ENCODE peak calls at places on chromosomes 4 and X, in ten cellular contexts. One of them, this sample, is unnamed.

GRCh38 chr4:106316773-106317409 is 541 bp downstream of the AIMP1 start:
- DNase-seq in GM13977: no peak
- DNase-seq in omental fat pad: no peak
- DNase-seq in mammary epithelial cell: peak
- DNase-seq in SIG-M5: no peak
- DNase-seq in HAP-1: no peak
- DNase-seq in anterior cingulate cortex: no peak
- DNase-seq in H54: no peak
- DNase-seq in Peyer's patch: no peak
- DNase-seq in mucosa of descending colon: no peak
- DNase-seq in this sample: no peak

GRCh38 chr4:15832523-15833451 is 54.7 kb downstream of the CD38 start:
- DNase-seq in mammary epithelial cell: peak
- DNase-seq in SIG-M5: peak
- DNase-seq in anterior cingulate cortex: no peak
- DNase-seq in GM13977: no peak
- DNase-seq in HAP-1: no peak
- DNase-seq in Peyer's patch: no peak
- DNase-seq in H54: no peak
- DNase-seq in omental fat pad: no peak
- DNase-seq in mucosa of descending colon: no peak
- DNase-seq in this sample: no peak

GRCh38 chr4:182288534-182288933 is 45.3 kb downstream of the TENM3 start:
- DNase-seq in omental fat pad: no peak
- DNase-seq in H54: no peak
- DNase-seq in mucosa of descending colon: no peak
- DNase-seq in HAP-1: no peak
- DNase-seq in SIG-M5: no peak
- DNase-seq in GM13977: no peak
- DNase-seq in Peyer's patch: no peak
- DNase-seq in mammary epithelial cell: no peak
- DNase-seq in anterior cingulate cortex: no peak
- DNase-seq in this sample: no peak

GRCh38 chrX:47361538-47362511 is 8.6 kb upstream of the ZNF157 start:
- DNase-seq in mammary epithelial cell: peak
- DNase-seq in GM13977: peak
- DNase-seq in mucosa of descending colon: peak
- DNase-seq in H54: peak
- DNase-seq in HAP-1: peak
- DNase-seq in omental fat pad: no peak
- DNase-seq in anterior cingulate cortex: peak
- DNase-seq in SIG-M5: no peak
- DNase-seq in Peyer's patch: peak
- DNase-seq in this sample: peak

GRCh38 chrX:9562851-9563250 is 98.0 kb downstream of the TBL1X start:
- DNase-seq in mucosa of descending colon: no peak
- DNase-seq in anterior cingulate cortex: no peak
- DNase-seq in mammary epithelial cell: peak
- DNase-seq in H54: peak
- DNase-seq in GM13977: no peak
- DNase-seq in omental fat pad: no peak
- DNase-seq in SIG-M5: no peak
- DNase-seq in Peyer's patch: no peak
- DNase-seq in HAP-1: no peak
- DNase-seq in this sample: peak

GRCh38 chrX:10902001-10902400 is 209.1 kb upstream of the HCCS start:
- DNase-seq in anterior cingulate cortex: no peak
- DNase-seq in Peyer's patch: no peak
- DNase-seq in GM13977: no peak
- DNase-seq in mucosa of descending colon: no peak
- DNase-seq in mammary epithelial cell: peak
- DNase-seq in HAP-1: no peak
- DNase-seq in omental fat pad: no peak
- DNase-seq in SIG-M5: no peak
- DNase-seq in H54: no peak
- DNase-seq in this sample: no peak

GRCh38 chr4:70559924-70560323 is 32.1 kb upstream of the AMBN start:
- DNase-seq in omental fat pad: no peak
- DNase-seq in anterior cingulate cortex: no peak
- DNase-seq in HAP-1: no peak
- DNase-seq in GM13977: no peak
- DNase-seq in Peyer's patch: no peak
- DNase-seq in mammary epithelial cell: no peak
- DNase-seq in SIG-M5: no peak
- DNase-seq in H54: no peak
- DNase-seq in mucosa of descending colon: no peak
- DNase-seq in this sample: no peak

GRCh38 chrX:41923925-41924693 is 755 bp upstream of the CASK start:
- DNase-seq in omental fat pad: no peak
- DNase-seq in GM13977: peak
- DNase-seq in mammary epithelial cell: peak
- DNase-seq in mucosa of descending colon: peak
- DNase-seq in SIG-M5: no peak
- DNase-seq in anterior cingulate cortex: no peak
- DNase-seq in Peyer's patch: peak
- DNase-seq in H54: no peak
- DNase-seq in HAP-1: peak
- DNase-seq in this sample: no peak

GRCh38 chr4:10164877-10165283 is 48.3 kb upstream of the WDR1 start:
- DNase-seq in omental fat pad: no peak
- DNase-seq in Peyer's patch: peak
- DNase-seq in HAP-1: peak
- DNase-seq in H54: peak
- DNase-seq in mammary epithelial cell: no peak
- DNase-seq in GM13977: peak
- DNase-seq in mucosa of descending colon: peak
- DNase-seq in SIG-M5: no peak
- DNase-seq in anterior cingulate cortex: no peak
- DNase-seq in this sample: no peak

GRCh38 chr4:84632092-84632491 is 49.2 kb downstream of the CDS1 start:
- DNase-seq in GM13977: no peak
- DNase-seq in anterior cingulate cortex: no peak
- DNase-seq in H54: no peak
- DNase-seq in SIG-M5: no peak
- DNase-seq in omental fat pad: no peak
- DNase-seq in HAP-1: no peak
- DNase-seq in mammary epithelial cell: peak
- DNase-seq in Peyer's patch: no peak
- DNase-seq in mucosa of descending colon: no peak
- DNase-seq in this sample: no peak

GRCh38 chr4:153538408-153539057 is 72.4 kb downstream of the TMEM131L start:
- DNase-seq in GM13977: no peak
- DNase-seq in mucosa of descending colon: no peak
- DNase-seq in anterior cingulate cortex: no peak
- DNase-seq in SIG-M5: no peak
- DNase-seq in Peyer's patch: no peak
- DNase-seq in omental fat pad: no peak
- DNase-seq in H54: no peak
- DNase-seq in HAP-1: no peak
- DNase-seq in mammary epithelial cell: no peak
- DNase-seq in this sample: peak

GRCh38 chrX:40207626-40208025 is 109.9 kb upstream of the BCOR start:
- DNase-seq in HAP-1: no peak
- DNase-seq in anterior cingulate cortex: no peak
- DNase-seq in omental fat pad: no peak
- DNase-seq in mucosa of descending colon: no peak
- DNase-seq in H54: peak
- DNase-seq in GM13977: peak
- DNase-seq in SIG-M5: no peak
- DNase-seq in mammary epithelial cell: peak
- DNase-seq in Peyer's patch: no peak
- DNase-seq in this sample: no peak

GRCh38 chr4:96519291-96519690 is 679.4 kb downstream of the PDHA2 start:
- DNase-seq in omental fat pad: no peak
- DNase-seq in H54: no peak
- DNase-seq in anterior cingulate cortex: no peak
- DNase-seq in GM13977: no peak
- DNase-seq in SIG-M5: no peak
- DNase-seq in mucosa of descending colon: no peak
- DNase-seq in Peyer's patch: no peak
- DNase-seq in HAP-1: no peak
- DNase-seq in mammary epithelial cell: no peak
- DNase-seq in this sample: no peak

GRCh38 chrX:122868626-122869025 is 315.5 kb upstream of the GRIA3 start:
- DNase-seq in anterior cingulate cortex: no peak
- DNase-seq in H54: no peak
- DNase-seq in HAP-1: no peak
- DNase-seq in mammary epithelial cell: no peak
- DNase-seq in Peyer's patch: no peak
- DNase-seq in SIG-M5: no peak
- DNase-seq in omental fat pad: no peak
- DNase-seq in GM13977: no peak
- DNase-seq in mucosa of descending colon: no peak
- DNase-seq in this sample: no peak

GRCh38 chr4:42143996-42144395 is 8.5 kb downstream of the BEND4 start:
- DNase-seq in mammary epithelial cell: no peak
- DNase-seq in GM13977: no peak
- DNase-seq in SIG-M5: no peak
- DNase-seq in omental fat pad: no peak
- DNase-seq in mucosa of descending colon: no peak
- DNase-seq in HAP-1: no peak
- DNase-seq in Peyer's patch: no peak
- DNase-seq in H54: no peak
- DNase-seq in anterior cingulate cortex: no peak
- DNase-seq in this sample: no peak

GRCh38 chr4:177263818-177264217 is 45.9 kb upstream of the NEIL3 start:
- DNase-seq in mucosa of descending colon: no peak
- DNase-seq in mammary epithelial cell: no peak
- DNase-seq in H54: no peak
- DNase-seq in GM13977: no peak
- DNase-seq in Peyer's patch: no peak
- DNase-seq in anterior cingulate cortex: no peak
- DNase-seq in HAP-1: no peak
- DNase-seq in omental fat pad: no peak
- DNase-seq in SIG-M5: no peak
- DNase-seq in this sample: no peak

GRCh38 chr4:73341454-73341853 is 62.6 kb upstream of the ALB start:
- DNase-seq in mucosa of descending colon: peak
- DNase-seq in Peyer's patch: no peak
- DNase-seq in omental fat pad: no peak
- DNase-seq in H54: peak
- DNase-seq in mammary epithelial cell: peak
- DNase-seq in anterior cingulate cortex: no peak
- DNase-seq in HAP-1: peak
- DNase-seq in GM13977: peak
- DNase-seq in SIG-M5: no peak
- DNase-seq in this sample: peak

This sample was measured in ovary.